ENCODE peak calls at places on chromosomes 3 and 15, in ten cellular contexts. X is suprapubic skin; W is mucosa of gallbladder; A is NCI-H460; S is effector CD4-positive, alpha-beta T cell; Z is IMR-90; O is AG09319; E is A549; H is sigmoid colon; V is activated CD4-positive, alpha-beta T cell treated with anti-CD3 and anti-CD28 coated beads for 48 hours. Q is an unnamed sample.

GRCh38 chr3:183085634-183086390 is 13.5 kb downstream of the MCCC1 start:
- DNase-seq in V (peak), Z (peak), W (no peak), H (no peak), S (no peak), X (no peak), A (peak), O (no peak), E (no peak), Q (no peak)

GRCh38 chr3:101867521-101867920 is 18.2 kb downstream of the NFKBIZ start:
- DNase-seq in S (no peak), Z (no peak), H (no peak), V (no peak), A (no peak), O (no peak), W (no peak), E (no peak), X (no peak), Q (no peak)

GRCh38 chr3:171676600-171677175 is 133.6 kb downstream of the PLD1 start:
- DNase-seq in W (peak), V (no peak), X (no peak), E (no peak), Z (no peak), H (no peak), O (no peak), S (no peak), A (no peak), Q (no peak)

GRCh38 chr15:90482124-90483011 is 47.4 kb upstream of the CRTC3 start:
- DNase-seq in S (peak), X (no peak), O (peak), A (peak), Z (peak), W (peak), E (peak), H (no peak), V (peak), Q (peak)

GRCh38 chr3:481680-482079 is 285.1 kb downstream of the CHL1 start:
- DNase-seq in X (no peak), E (no peak), A (peak), O (no peak), V (no peak), W (no peak), S (no peak), Z (no peak), H (no peak), Q (no peak)

GRCh38 chr3:37520802-37521350 is 340.8 kb upstream of the CTDSPL start:
- DNase-seq in V (no peak), A (no peak), Z (no peak), O (no peak), E (no peak), X (no peak), W (no peak), S (no peak), H (no peak), Q (no peak)

GRCh38 chr3:81173514-81173913 is 587.9 kb downstream of the GBE1 start:
- DNase-seq in X (no peak), E (no peak), W (no peak), Z (no peak), S (no peak), A (no peak), H (no peak), O (no peak), V (no peak), Q (no peak)

GRCh38 chr3:100993309-100993708 is at the start of gene ABI3BP:
- DNase-seq in V (peak), H (peak), S (no peak), W (peak), X (peak), Z (peak), A (peak), E (peak), O (peak), Q (peak)

GRCh38 chr15:94387854-94388441 is 156.6 kb downstream of the MCTP2 start:
- DNase-seq in O (no peak), Z (no peak), H (no peak), X (no peak), W (no peak), V (no peak), S (no peak), A (no peak), E (no peak), Q (no peak)

GRCh38 chr15:41115088-41115651 is 910 bp downstream of the INO80 start:
- DNase-seq in O (peak), V (no peak), X (no peak), W (no peak), A (peak), H (no peak), Z (peak), S (no peak), E (no peak), Q (peak)

GRCh38 chr15:63373330-63373729 is 8.3 kb downstream of the CA12 start:
- DNase-seq in Z (no peak), W (no peak), O (no peak), H (no peak), S (no peak), V (no peak), A (no peak), E (no peak), X (no peak), Q (no peak)

GRCh38 chr3:67808906-67809305 is 154.5 kb upstream of the SUCLG2 start:
- DNase-seq in V (no peak), E (no peak), Z (no peak), A (no peak), W (no peak), H (no peak), X (no peak), O (no peak), S (no peak), Q (no peak)

GRCh38 chr3:48765376-48765775 is 48.4 kb upstream of the IP6K2 start:
- DNase-seq in S (no peak), A (no peak), W (no peak), H (no peak), X (no peak), O (no peak), Z (no peak), V (no peak), E (peak), Q (peak)

GRCh38 chr15:51227967-51228783 is 110.2 kb downstream of the CYP19A1 start:
- DNase-seq in A (peak), S (no peak), Z (peak), W (no peak), O (peak), X (no peak), E (peak), H (no peak), V (peak), Q (peak)

GRCh38 chr3:151016421-151016820 is 43.9 kb upstream of the CLRN1 start:
- DNase-seq in E (no peak), Z (peak), O (no peak), H (no peak), S (no peak), V (no peak), A (no peak), X (no peak), W (no peak), Q (no peak)

GRCh38 chr3:175668300-175668699 is 809.2 kb downstream of the NAALADL2 start:
- DNase-seq in X (no peak), S (no peak), Z (peak), V (no peak), W (no peak), E (no peak), O (no peak), A (no peak), H (no peak), Q (no peak)

GRCh38 chr3:117893638-117894037 is 1141.0 kb downstream of the IGSF11 start:
- DNase-seq in Z (no peak), W (no peak), H (no peak), E (no peak), V (no peak), A (no peak), X (no peak), S (no peak), O (no peak), Q (no peak)

GRCh38 chr15:50916395-50916794 is 7.9 kb downstream of the AP4E1 start:
- DNase-seq in A (no peak), X (no peak), S (no peak), W (no peak), E (no peak), V (no peak), Z (no peak), H (no peak), O (no peak), Q (no peak)

GRCh38 chr3:152376351-152377183 is 107.8 kb downstream of the MBNL1 start:
- DNase-seq in S (no peak), W (no peak), A (peak), E (no peak), O (no peak), V (no peak), Z (peak), H (no peak), X (no peak), Q (no peak)

GRCh38 chr3:39428745-39429201 is 22.3 kb downstream of the RPSA start:
- DNase-seq in W (peak), H (no peak), S (no peak), O (no peak), Z (no peak), X (no peak), E (no peak), V (no peak), A (no peak), Q (no peak)

GRCh38 chr15:45205192-45205591 is 17.4 kb upstream of the SHF start:
- DNase-seq in E (peak), A (peak), Z (peak), H (no peak), O (no peak), X (no peak), S (peak), V (peak), W (peak), Q (peak)

GRCh38 chr15:73333001-73333400 is 35.8 kb downstream of the HCN4 start:
- DNase-seq in A (no peak), X (no peak), S (no peak), H (peak), W (no peak), V (no peak), E (no peak), Z (no peak), O (no peak), Q (no peak)

GRCh38 chr15:68380456-68380855 is 51.5 kb downstream of the ITGA11 start:
- DNase-seq in H (peak), A (no peak), V (no peak), Z (no peak), E (no peak), W (no peak), O (no peak), S (no peak), X (peak), Q (no peak)

GRCh38 chr3:155190686-155191085 is 102.8 kb downstream of the STRIT1 start:
- DNase-seq in W (no peak), A (no peak), V (no peak), S (no peak), Z (no peak), E (no peak), H (no peak), O (no peak), X (no peak), Q (no peak)

GRCh38 chr3:53813876-53814275 is 32.3 kb downstream of the CHDH start:
- DNase-seq in V (no peak), Z (no peak), H (peak), A (no peak), W (no peak), X (peak), S (no peak), O (no peak), E (no peak), Q (no peak)

GRCh38 chr15:45399381-45400212 is 21.3 kb upstream of the GATM start:
- DNase-seq in A (peak), X (no peak), S (no peak), V (no peak), W (no peak), Z (peak), O (no peak), E (peak), H (no peak), Q (peak)

GRCh38 chr15:89136818-89137772 is 48.8 kb downstream of the ABHD2 start:
- DNase-seq in O (no peak), H (peak), E (no peak), W (no peak), V (no peak), X (no peak), A (no peak), S (no peak), Z (peak), Q (no peak)

GRCh38 chr15:85302271-85302670 is 78.1 kb upstream of the AKAP13 start:
- DNase-seq in A (no peak), Z (no peak), X (no peak), V (no peak), O (no peak), S (no peak), E (no peak), W (no peak), H (no peak), Q (no peak)

GRCh38 chr15:51162865-51163762 is 68.4 kb upstream of the TNFAIP8L3 start:
- DNase-seq in H (peak), E (peak), V (peak), S (peak), W (peak), X (no peak), O (no peak), Z (peak), A (peak), Q (peak)

GRCh38 chr3:186459108-186459467 is 85.1 kb downstream of the CRYGS start:
- DNase-seq in E (no peak), X (no peak), H (no peak), S (no peak), A (no peak), V (no peak), O (no peak), Z (no peak), W (no peak), Q (no peak)

GRCh38 chr3:150251654-150252053 is 156.4 kb upstream of the TSC22D2 start:
- DNase-seq in X (no peak), Z (peak), H (no peak), A (no peak), S (no peak), V (no peak), E (no peak), W (no peak), O (no peak), Q (no peak)

GRCh38 chr15:63226966-63227401 is 37.6 kb downstream of the RAB8B start:
- DNase-seq in S (no peak), E (no peak), O (no peak), W (no peak), Z (no peak), X (no peak), H (no peak), A (no peak), V (no peak), Q (no peak)

GRCh38 chr3:197167546-197167945 is 130.9 kb downstream of the DLG1 start:
- DNase-seq in E (no peak), S (no peak), H (no peak), Z (no peak), A (no peak), O (no peak), W (no peak), X (no peak), V (no peak), Q (no peak)

GRCh38 chr3:127445581-127446368 is 144.8 kb downstream of the TPRA1 start:
- DNase-seq in X (peak), E (no peak), Z (no peak), H (peak), V (no peak), O (no peak), W (no peak), A (no peak), S (no peak), Q (no peak)

GRCh38 chr3:65425880-65426279 is 612.8 kb downstream of the MAGI1 start:
- DNase-seq in V (no peak), X (no peak), O (no peak), S (no peak), W (no peak), Z (peak), H (no peak), E (no peak), A (no peak), Q (no peak)

GRCh38 chr3:129727707-129728106 is 121.2 kb upstream of the PLXND1 start:
- DNase-seq in X (no peak), E (no peak), W (no peak), O (peak), Z (peak), S (no peak), H (no peak), A (no peak), V (no peak), Q (no peak)

GRCh38 chr3:10883478-10884234 is 67.6 kb downstream of the SLC6A11 start:
- DNase-seq in O (no peak), Z (peak), W (no peak), E (peak), A (peak), H (no peak), X (no peak), V (peak), S (no peak), Q (peak)

GRCh38 chr3:23877324-23877980 is 39.3 kb downstream of the NKIRAS1 start:
- DNase-seq in S (no peak), V (no peak), W (no peak), A (peak), O (peak), E (no peak), H (no peak), Z (peak), X (no peak), Q (no peak)